ENCODE peak calls at places on chromosomes 12 and 14, in ten cellular contexts. Q, C, K, N, F, S, G, B, I and A are unnamed samples.

GRCh38 chr14:99946652-99947489 is 118.4 kb upstream of the EVL start:
- DNase-seq in K (peak; percentile 51), F (peak; percentile 43), I (peak; percentile 88), G (no peak), Q (peak; percentile 33), B (no peak), C (no peak), N (no peak), S (peak; percentile 76), A (peak; percentile 52)

GRCh38 chr14:102513899-102514772 is 4.6 kb upstream of the ANKRD9 start:
- DNase-seq in C (no peak), I (no peak), G (no peak), N (no peak), B (no peak), Q (no peak), K (no peak), F (no peak), S (no peak), A (no peak)

GRCh38 chr14:105739331-105740102 is 213.1 kb downstream of the TMEM121 start:
- DNase-seq in G (no peak), K (no peak), F (no peak), N (no peak), S (no peak), C (no peak), I (no peak), B (no peak), Q (no peak), A (no peak)

GRCh38 chr12:6124411-6125151 is at the start of gene VWF:
- DNase-seq in S (no peak), N (no peak), I (peak; percentile 88), C (no peak), Q (no peak), K (no peak), F (no peak), B (no peak), G (no peak), A (no peak)

GRCh38 chr12:38159591-38160317 is 156.8 kb upstream of the ALG10B start:
- DNase-seq in B (peak; percentile 40), Q (no peak), N (no peak), K (no peak), F (no peak), G (no peak), I (no peak), S (no peak), C (peak; percentile 57), A (no peak)

GRCh38 chr12:82723093-82723492 is 36.4 kb downstream of the TMTC2 start:
- DNase-seq in S (no peak), K (no peak), N (no peak), B (no peak), F (no peak), G (no peak), Q (no peak), I (no peak), C (no peak), A (no peak)

GRCh38 chr12:124506145-124506831 is 61.1 kb downstream of the NCOR2 start:
- DNase-seq in K (peak; percentile 98), N (peak; percentile 73), C (peak; percentile 87), Q (no peak), B (peak; percentile 93), G (no peak), F (no peak), S (no peak), I (peak; percentile 77), A (no peak)

GRCh38 chr12:88310069-88310468 is 168.0 kb downstream of the TMTC3 start:
- DNase-seq in F (no peak), Q (no peak), S (no peak), K (peak; percentile 53), B (no peak), N (no peak), G (no peak), C (no peak), I (no peak), A (no peak)

GRCh38 chr12:113402586-113403260 is 964 bp downstream of the SDS start:
- DNase-seq in Q (no peak), B (no peak), C (no peak), N (no peak), S (no peak), K (no peak), I (peak; percentile 53), F (no peak), G (no peak), A (no peak)

GRCh38 chr12:1533602-1534304 is 60.6 kb downstream of the FBXL14 start:
- DNase-seq in F (peak; percentile 30), C (peak; percentile 58), I (peak; percentile 47), S (no peak), G (no peak), K (peak; percentile 41), N (no peak), B (no peak), Q (peak; percentile 43), A (no peak)

GRCh38 chr12:40224439-40225291 is at the start of gene LRRK2:
- DNase-seq in I (peak; percentile 84), Q (peak; percentile 26), F (peak; percentile 16), N (peak; percentile 68), K (peak; percentile 79), C (peak; percentile 96), G (peak; percentile 45), B (peak; percentile 85), S (peak; percentile 31), A (no peak)

GRCh38 chr12:131912526-131913274 is 16.4 kb upstream of the PUS1 start:
- DNase-seq in S (peak; percentile 90), K (peak; percentile 91), F (no peak), N (peak; percentile 50), G (peak; percentile 88), I (no peak), C (no peak), B (peak; percentile 90), Q (no peak), A (no peak)

GRCh38 chr12:16939871-16940306 is 333.9 kb upstream of the LMO3 start:
- DNase-seq in F (no peak), K (peak; percentile 90), G (no peak), B (no peak), N (no peak), I (peak; percentile 92), Q (peak; percentile 27), S (peak; percentile 56), C (peak; percentile 59), A (peak; percentile 82)

GRCh38 chr14:76782885-76783566 is 21.8 kb downstream of the VASH1 start:
- DNase-seq in F (no peak), I (peak; percentile 75), S (no peak), C (no peak), N (no peak), K (no peak), Q (peak; percentile 24), G (no peak), B (peak; percentile 61), A (no peak)

GRCh38 chr12:30700216-30700900 is 4.7 kb upstream of the IPO8 start:
- DNase-seq in I (no peak), Q (no peak), C (no peak), K (peak; percentile 9), B (no peak), F (no peak), N (no peak), S (no peak), G (no peak), A (no peak)

GRCh38 chr12:67671419-67671818 is 22.9 kb downstream of the DYRK2 start:
- DNase-seq in N (no peak), B (no peak), F (no peak), I (no peak), G (no peak), Q (no peak), S (no peak), K (no peak), C (no peak), A (no peak)
- H3K4me1 ChIP-seq in N (no peaks in the 10 kb centered on the region), B (no peaks in the 10 kb centered on the region), F (peaks cover 11% of the 10 kb centered on the region), I (no peaks in the 10 kb centered on the region), G (peaks cover 17% of the 10 kb centered on the region), Q (no peaks in the 10 kb centered on the region), S (no peaks in the 10 kb centered on the region), K (no peaks in the 10 kb centered on the region), C (peaks cover 7% of the 10 kb centered on the region), A (peaks cover 20% of the 10 kb centered on the region)

GRCh38 chr12:133061954-133062353 is 18.8 kb upstream of the ZNF140 start:
- DNase-seq in F (no peak), Q (no peak), N (no peak), B (no peak), S (no peak), I (no peak), C (no peak), K (no peak), G (no peak), A (no peak)

GRCh38 chr12:133058203-133059125 is 21.2 kb downstream of the ZNF84 start:
- DNase-seq in I (no peak), Q (peak; percentile 21), N (no peak), C (no peak), F (no peak), K (no peak), G (no peak), B (no peak), S (no peak), A (peak; percentile 1)

GRCh38 chr12:133057446-133057845 is 20.1 kb downstream of the ZNF84 start:
- DNase-seq in G (no peak), Q (no peak), B (no peak), I (no peak), N (no peak), S (no peak), C (no peak), F (no peak), K (no peak), A (no peak)
- H3K4me3 ChIP-seq in G (peak overlapping the region; percentile 10), Q (no peak overlapping the region), B (no peak overlapping the region), I (peak overlapping the region; percentile 71), N (no peak overlapping the region), S (no peak overlapping the region), C (no peak overlapping the region), F (peak overlapping the region; percentile 13), K (no peak overlapping the region), A (no peak overlapping the region)

DNA sequence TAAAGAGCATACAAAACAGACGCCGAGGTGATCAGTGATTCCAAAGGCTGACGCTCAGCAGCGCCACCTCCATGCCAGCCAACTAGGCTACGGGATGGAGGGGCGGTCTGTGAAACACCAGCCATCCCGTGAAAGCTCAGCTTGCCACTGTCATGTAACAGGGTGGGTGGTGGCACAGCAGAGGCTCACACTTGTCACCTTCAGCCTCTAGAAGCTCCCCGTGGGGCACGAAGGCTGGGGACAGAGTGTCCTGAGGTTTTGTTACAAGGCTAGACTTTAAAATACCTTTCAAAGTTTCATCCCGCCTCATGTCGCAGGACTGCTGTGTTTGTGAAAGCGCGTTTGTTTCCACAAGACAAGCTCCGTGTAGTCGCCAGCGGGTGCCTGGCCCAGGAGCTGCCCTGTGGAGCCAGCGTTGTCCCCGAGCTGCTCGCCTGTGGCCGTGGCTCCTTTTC is 20.7 kb downstream of the XRCC3 start:
- DNase-seq in F (no peak), N (no peak), C (peak; percentile 47), S (no peak), K (no peak), I (peak; percentile 64), B (no peak), G (no peak), Q (no peak), A (no peak)
- H3K4me1 ChIP-seq in F (no peaks in the 10 kb centered on the region), N (peaks cover 36% of the 10 kb centered on the region), C (peaks cover 38% of the 10 kb centered on the region), S (peaks cover 10% of the 10 kb centered on the region), K (peaks cover 26% of the 10 kb centered on the region), I (no peaks in the 10 kb centered on the region), B (no peaks in the 10 kb centered on the region), G (peaks cover 51% of the 10 kb centered on the region), Q (no peaks in the 10 kb centered on the region), A (no peaks in the 10 kb centered on the region)

DNA sequence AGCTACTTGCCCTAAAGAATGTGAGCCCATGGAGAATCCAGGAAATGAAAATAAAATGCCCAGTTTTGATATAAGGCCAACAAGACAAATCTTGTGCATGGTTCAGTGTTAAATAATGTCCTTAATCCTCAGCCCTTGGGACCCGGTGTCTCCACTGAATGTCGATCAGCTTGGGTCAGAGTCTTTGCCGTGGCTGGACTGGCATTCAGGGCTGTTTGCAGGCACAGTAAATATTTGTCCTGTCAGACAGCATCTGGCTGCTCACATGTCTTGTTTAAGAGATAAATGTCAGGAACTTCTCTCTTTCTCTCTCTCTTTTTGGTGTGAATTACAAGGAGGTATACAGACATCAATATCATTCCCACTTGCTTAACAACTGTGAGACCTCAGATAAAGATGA is 452.5 kb downstream of the FUT8 start:
- DNase-seq in F (no peak), G (no peak), C (no peak), B (no peak), K (no peak), Q (no peak), N (no peak), I (no peak), S (no peak), A (no peak)
- H3K4me3 ChIP-seq in F (no peak overlapping the region), G (no peak overlapping the region), C (no peak overlapping the region), B (no peak overlapping the region), K (no peak overlapping the region), Q (no peak overlapping the region), N (no peak overlapping the region), I (no peak overlapping the region), S (no peak overlapping the region), A (no peak overlapping the region)